ENCODE peak calls at places on chromosomes 11 and 22, in nine cellular contexts. R is iPS DF 6.9, X is A549, V is tibial artery, K is skeletal muscle cell, C is stomach, A is K562, I is neuronal stem cell, E is IMR-90. L is an unnamed sample.

GRCh38 chr22:36280379-36280778 is 27.4 kb downstream of the APOL1 start:
- DNase-seq in X (no peak), I (no peak), R (no peak), C (no peak), V (peak; percentile 65), K (no peak), A (no peak), E (peak; percentile 26), L (no peak)

GRCh38 chr22:39013923-39014722 is at the start of gene APOBEC3C:
- DNase-seq in X (peak; percentile 58), V (peak; percentile 88), I (peak; percentile 41), E (peak; percentile 90), C (peak; percentile 78), R (no peak), A (peak; percentile 74), K (peak; percentile 70), L (peak; percentile 85)

GRCh38 chr11:829946-830294 is 2.2 kb downstream of the CRACR2B start:
- DNase-seq in A (no peak), X (no peak), I (no peak), E (no peak), C (no peak), K (no peak), V (no peak), R (no peak), L (no peak)

GRCh38 chr22:42078469-42079318 is 806 bp upstream of the SMDT1 start:
- DNase-seq in E (no peak), I (no peak), R (no peak), V (peak; percentile 76), K (no peak), C (no peak), X (no peak), A (no peak), L (peak; percentile 81)

GRCh38 chr22:50487290-50488005 is 789 bp downstream of the MIOX start:
- DNase-seq in K (no peak), A (no peak), I (no peak), V (no peak), R (no peak), X (no peak), C (no peak), E (no peak), L (no peak)

GRCh38 chr11:22797081-22797480 is 32.5 kb downstream of the SVIP start:
- DNase-seq in I (no peak), X (no peak), C (no peak), E (no peak), V (no peak), R (no peak), K (no peak), A (no peak), L (no peak)

GRCh38 chr22:17970205-17970708 is 54.1 kb downstream of the MICAL3 start:
- DNase-seq in I (no peak), K (no peak), V (no peak), R (no peak), X (no peak), E (peak; percentile 85), C (no peak), A (peak; percentile 58), L (no peak)

GRCh38 chr11:27886765-27887328 is 186.6 kb upstream of the BDNF start:
- DNase-seq in A (no peak), K (no peak), X (no peak), R (no peak), I (no peak), E (no peak), V (no peak), C (no peak), L (no peak)

GRCh38 chr11:494761-495536 is 12.1 kb downstream of the RNH1 start:
- DNase-seq in I (no peak), E (no peak), C (no peak), R (no peak), A (no peak), V (no peak), X (no peak), K (peak; percentile 26), L (no peak)

GRCh38 chr22:43567691-43568308 is 156.0 kb downstream of the MPPED1 start:
- DNase-seq in C (no peak), K (no peak), E (no peak), V (no peak), X (no peak), A (no peak), I (no peak), R (no peak), L (no peak)

GRCh38 chr11:3906166-3906565 is 50.7 kb downstream of the STIM1 start:
- DNase-seq in X (peak; percentile 20), E (no peak), R (no peak), K (no peak), I (no peak), V (no peak), C (no peak), A (no peak), L (no peak)

GRCh38 chr11:34408580-34409172 is 30.1 kb upstream of the CAT start:
- DNase-seq in A (no peak), E (no peak), K (no peak), R (no peak), C (no peak), V (no peak), I (no peak), X (no peak), L (no peak)

GRCh38 chr11:10413268-10413667 is 41.8 kb upstream of the AMPD3 start:
- DNase-seq in A (no peak), I (no peak), E (peak; percentile 22), V (no peak), K (no peak), C (no peak), X (no peak), R (no peak), L (no peak)

GRCh38 chr22:26744892-26745808 is 87.8 kb downstream of the MIAT start:
- DNase-seq in X (no peak), C (no peak), V (no peak), A (no peak), E (no peak), K (no peak), R (no peak), I (no peak), L (no peak)

GRCh38 chr22:39656495-39657490 is 86.2 kb downstream of the CACNA1I start:
- DNase-seq in E (no peak), K (no peak), X (no peak), R (no peak), I (no peak), V (no peak), C (no peak), A (no peak), L (no peak)

GRCh38 chr11:70466154-70466553 is 67.8 kb downstream of the CTTN start:
- DNase-seq in R (no peak), V (no peak), K (no peak), I (no peak), A (peak; percentile 25), C (no peak), X (peak; percentile 25), E (peak; percentile 15), L (no peak)

GRCh38 chr11:29255401-29255800 is 761.4 kb downstream of the KCNA4 start:
- DNase-seq in E (no peak), C (no peak), X (no peak), R (no peak), K (peak; percentile 47), I (no peak), A (no peak), V (no peak), L (no peak)

GRCh38 chr11:109432105-109432504 is 10.1 kb downstream of the C11orf87 start:
- DNase-seq in X (no peak), E (peak; percentile 60), A (no peak), I (no peak), R (no peak), K (no peak), V (no peak), C (no peak), L (no peak)

GRCh38 chr22:22599248-22599647 is 40.2 kb upstream of the PRAME start:
- DNase-seq in R (no peak), I (no peak), E (no peak), C (no peak), X (no peak), K (no peak), A (no peak), V (no peak), L (no peak)

DNA sequence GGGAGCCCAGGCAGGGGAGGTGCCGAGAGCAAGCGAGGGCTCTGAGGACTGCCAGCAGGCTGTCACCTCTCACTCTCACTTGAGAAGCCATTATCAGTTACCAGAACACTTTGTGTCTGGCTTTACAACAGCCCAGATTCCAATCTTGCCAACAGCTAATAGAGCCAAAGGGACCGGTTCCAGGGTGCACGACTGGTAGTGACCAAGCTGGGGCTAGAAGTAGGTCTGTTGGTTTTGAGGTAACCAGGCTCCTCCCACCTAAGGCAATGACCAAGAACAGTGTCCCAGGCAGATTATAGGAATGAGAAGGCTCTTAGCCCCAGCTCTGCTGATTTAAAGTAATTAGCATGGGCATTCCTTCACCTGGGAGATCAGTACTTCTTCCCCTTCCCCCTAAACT is 7.2 kb upstream of the IL10RA start:
- DNase-seq in K (no peak), R (no peak), I (no peak), E (no peak), C (no peak), X (no peak), A (no peak), V (no peak), L (no peak)
- H3K4me3 ChIP-seq in K (no peak overlapping the region), R (no peak overlapping the region), I (no peak overlapping the region), E (no peak overlapping the region), C (no peak overlapping the region), X (no peak overlapping the region), A (no peak overlapping the region), V (no peak overlapping the region), L (no peak overlapping the region)

GRCh38 chr11:115974703-115975102 is 470.5 kb upstream of the CADM1 start:
- DNase-seq in E (no peak), R (no peak), A (no peak), V (no peak), C (no peak), I (no peak), K (no peak), X (no peak), L (no peak)
- H3K4me3 ChIP-seq in E (no peak overlapping the region), R (no peak overlapping the region), A (no peak overlapping the region), V (no peak overlapping the region), C (no peak overlapping the region), I (no peak overlapping the region), K (no peak overlapping the region), X (no peak overlapping the region), L (no peak overlapping the region)

GRCh38 chr11:104928831-104929230 is 30.6 kb upstream of the CASP12 start:
- DNase-seq in I (no peak), E (no peak), A (no peak), C (no peak), K (no peak), X (no peak), V (no peak), R (no peak), L (no peak)

DNA sequence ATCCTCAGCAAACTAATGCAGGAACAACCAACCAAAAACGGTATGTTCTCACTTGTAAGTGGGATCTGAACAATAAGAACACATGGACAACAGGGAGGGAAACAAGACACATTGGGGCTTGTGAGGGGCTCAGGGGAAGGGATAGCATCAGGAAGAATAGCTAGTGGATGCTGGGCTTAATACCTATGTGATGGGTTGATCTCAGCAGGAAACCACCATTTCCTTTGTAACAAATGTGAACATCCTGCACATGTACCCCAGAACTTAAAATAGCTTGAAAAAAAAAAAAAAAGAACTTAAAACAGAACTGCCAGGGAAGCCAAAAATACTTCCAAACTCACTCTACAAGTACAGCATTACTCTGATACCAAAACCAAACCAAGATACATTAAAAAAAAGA is 33.8 kb downstream of the CASP4 start:
- DNase-seq in I (no peak), V (no peak), A (no peak), C (no peak), K (no peak), R (no peak), X (no peak), E (no peak), L (no peak)
- H3K4me3 ChIP-seq in I (no peak overlapping the region), V (no peak overlapping the region), A (no peak overlapping the region), C (no peak overlapping the region), K (no peak overlapping the region), R (no peak overlapping the region), X (no peak overlapping the region), E (no peak overlapping the region), L (no peak overlapping the region)

GRCh38 chr11:117824571-117825537 is at the start of gene FXYD2:
- DNase-seq in X (no peak), E (no peak), C (peak; percentile 27), A (no peak), K (no peak), I (no peak), R (no peak), V (peak; percentile 68), L (peak; percentile 61)
- H3K4me3 ChIP-seq in X (no peak within 1 kb of the TSS), E (no peak within 1 kb of the TSS), C (no peak within 1 kb of the TSS), A (no peak within 1 kb of the TSS), K (no peak within 1 kb of the TSS), I (no peak within 1 kb of the TSS), R (no peak within 1 kb of the TSS), V (no peak within 1 kb of the TSS), L (no peak within 1 kb of the TSS)